ENCODE peak calls at places on chromosome 12, in four cellular contexts. C is GM12878, V is HCT116, N is K562. P is an unnamed sample.

GRCh38 chr12:66352197-66352596 is 49.9 kb downstream of the HELB start:
- DNase-seq in C (no peak), V (peak), N (peak), P (peak)

GRCh38 chr12:73625226-73625625 is 912.4 kb upstream of the ATXN7L3B start:
- DNase-seq in C (no peak), V (no peak), N (no peak), P (no peak)

GRCh38 chr12:6827437-6827894 is 741 bp upstream of the P3H3 start:
- DNase-seq in C (no peak), V (peak), N (peak), P (no peak)

GRCh38 chr12:31482816-31483215 is 108.1 kb downstream of the DENND5B start:
- DNase-seq in C (no peak), V (peak), N (no peak), P (no peak)

GRCh38 chr12:54360717-54361456 is 3.4 kb downstream of the GPR84 start:
- DNase-seq in C (no peak), V (peak), N (peak), P (peak)

GRCh38 chr12:72330291-72330690 is 58.1 kb downstream of the TRHDE start:
- DNase-seq in C (no peak), V (no peak), N (no peak), P (no peak)

GRCh38 chr12:19988457-19988856 is 379.9 kb upstream of the PDE3A start:
- DNase-seq in C (no peak), V (no peak), N (no peak), P (no peak)

GRCh38 chr12:72523754-72524153 is 251.6 kb downstream of the TRHDE start:
- DNase-seq in C (no peak), V (no peak), N (no peak), P (no peak)

DNA sequence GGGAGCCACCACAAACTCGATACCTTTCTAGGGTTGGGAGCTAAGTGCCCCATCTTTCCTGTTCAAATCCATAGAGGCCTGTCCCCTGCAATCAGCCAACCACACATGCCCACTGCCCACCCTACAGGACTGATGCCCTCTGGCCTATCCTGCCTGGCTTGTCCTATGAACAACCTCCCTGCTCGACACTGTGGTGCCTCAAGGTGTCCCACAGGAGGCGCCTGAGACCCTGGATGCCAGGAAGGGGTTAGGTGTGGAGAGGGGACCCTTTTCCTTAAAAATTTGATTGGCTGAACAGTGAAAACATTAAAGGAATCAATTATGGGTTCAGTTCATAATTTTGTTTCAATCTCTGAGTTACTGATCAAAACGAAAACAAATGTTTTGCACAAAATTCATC is 97.3 kb upstream of the FZD10 start:
- DNase-seq in C (no peak), V (no peak), N (no peak), P (no peak)
- TF ChIP-seq EGR1 in C (no peak), V (no peak), N (no peak), P (no peak)

GRCh38 chr12:93757792-93758694 is 80.9 kb downstream of the CRADD start:
- DNase-seq in C (no peak), V (no peak), N (peak), P (no peak)
- TF ChIP-seq EGR1 in C (no peak), V (no peak), N (no peak), P (no peak)

GRCh38 chr12:25745281-25745680 is 192.2 kb upstream of the LMNTD1 start:
- DNase-seq in C (no peak), V (no peak), N (no peak), P (no peak)

GRCh38 chr12:25744334-25744733 is 191.3 kb upstream of the LMNTD1 start:
- DNase-seq in C (no peak), V (no peak), N (no peak), P (no peak)

GRCh38 chr12:25741917-25742316 is 188.8 kb upstream of the LMNTD1 start:
- DNase-seq in C (no peak), V (no peak), N (no peak), P (no peak)

GRCh38 chr12:25740617-25741016 is 187.5 kb upstream of the LMNTD1 start:
- DNase-seq in C (no peak), V (no peak), N (no peak), P (no peak)

GRCh38 chr12:25743679-25744078 is 190.6 kb upstream of the LMNTD1 start:
- DNase-seq in C (no peak), V (no peak), N (no peak), P (no peak)
- TF ChIP-seq EGR1 in C (no peak), V (no peak), N (no peak), P (no peak)

GRCh38 chr12:132461526-132461925 is 28.4 kb upstream of the FBRSL1 start:
- DNase-seq in C (no peak), V (no peak), N (no peak), P (no peak)

GRCh38 chr12:132458441-132459225 is 31.3 kb upstream of the FBRSL1 start:
- DNase-seq in C (no peak), V (no peak), N (no peak), P (no peak)

GRCh38 chr12:132459270-132459669 is 30.7 kb upstream of the FBRSL1 start:
- DNase-seq in C (no peak), V (no peak), N (no peak), P (no peak)

GRCh38 chr12:132462778-132463177 is 27.2 kb upstream of the FBRSL1 start:
- DNase-seq in C (no peak), V (no peak), N (no peak), P (no peak)

GRCh38 chr12:132460571-132460970 is 29.4 kb upstream of the FBRSL1 start:
- DNase-seq in C (no peak), V (no peak), N (peak), P (no peak)
- TF ChIP-seq EGR1 in C (no peak), V (no peak), N (no peak), P (no peak)

GRCh38 chr12:94649349-94650142 is 811 bp downstream of the TMCC3 start:
- DNase-seq in C (no peak), V (no peak), N (no peak), P (peak)
- TF ChIP-seq EGR1 in C (no peak), V (no peak), N (no peak), P (no peak)

GRCh38 chr12:60180298-60180697 is 584.5 kb downstream of the SLC16A7 start:
- DNase-seq in C (no peak), V (no peak), N (no peak), P (no peak)
- TF ChIP-seq EGR1 in C (no peak), V (no peak), N (no peak), P (no peak)